ENCODE peak calls at places on chromosomes 13 and 19, in ten cellular contexts. U, G, I, W, L, S, X, O, Q and R are unnamed samples.

GRCh38 chr19:19653597-19654147 is 9.8 kb downstream of the ATP13A1 start:
- DNase-seq in U (no peak), G (peak; percentile 32), I (no peak), W (no peak), L (no peak), S (no peak), X (no peak), O (no peak), Q (no peak), R (no peak)

GRCh38 chr13:98752111-98752941 is at the start of gene SLC15A1:
- DNase-seq in U (no peak), G (peak; percentile 70), I (no peak), W (peak; percentile 33), L (no peak), S (no peak), X (no peak), O (no peak), Q (no peak), R (no peak)

GRCh38 chr19:56170261-56170660 is 5.5 kb upstream of the GALP start:
- DNase-seq in U (no peak), G (no peak), I (no peak), W (no peak), L (peak; percentile 49), S (no peak), X (peak; percentile 10), O (no peak), Q (peak; percentile 73), R (no peak)

GRCh38 chr19:29714371-29714952 is 599 bp downstream of the C19orf12 start:
- DNase-seq in U (no peak), G (no peak), I (no peak), W (no peak), L (no peak), S (no peak), X (no peak), O (peak; percentile 33), Q (no peak), R (no peak)

GRCh38 chr13:32408999-32409313 is 19.0 kb downstream of the N4BP2L1 start:
- DNase-seq in U (no peak), G (no peak), I (no peak), W (no peak), L (no peak), S (no peak), X (no peak), O (no peak), Q (no peak), R (no peak)

GRCh38 chr19:54873990-54874389 is at the start of gene FCAR:
- DNase-seq in U (no peak), G (no peak), I (no peak), W (no peak), L (no peak), S (no peak), X (no peak), O (no peak), Q (no peak), R (no peak)

GRCh38 chr13:32783067-32783466 is 196.8 kb downstream of the PDS5B start:
- DNase-seq in U (no peak), G (no peak), I (peak; percentile 26), W (no peak), L (no peak), S (no peak), X (peak; percentile 18), O (no peak), Q (peak; percentile 42), R (no peak)

GRCh38 chr13:89740994-89741678 is 1606.4 kb upstream of the MIR17HG start:
- DNase-seq in U (no peak), G (no peak), I (no peak), W (no peak), L (no peak), S (no peak), X (peak; percentile 11), O (no peak), Q (no peak), R (no peak)

GRCh38 chr19:51030631-51031030 is 4.2 kb downstream of the KLK12 start:
- DNase-seq in U (no peak), G (peak; percentile 12), I (no peak), W (no peak), L (no peak), S (no peak), X (no peak), O (no peak), Q (no peak), R (no peak)

GRCh38 chr19:1882089-1882785 is 3.1 kb downstream of the ABHD17A start:
- DNase-seq in U (no peak), G (no peak), I (peak; percentile 62), W (peak; percentile 36), L (no peak), S (no peak), X (no peak), O (peak; percentile 74), Q (no peak), R (no peak)

GRCh38 chr19:3108775-3109174 is 14.6 kb downstream of the GNA11 start:
- DNase-seq in U (peak; percentile 61), G (peak; percentile 84), I (peak; percentile 58), W (peak; percentile 86), L (no peak), S (peak; percentile 50), X (peak; percentile 68), O (peak; percentile 57), Q (peak; percentile 48), R (no peak)

GRCh38 chr19:40304306-40304705 is 19.2 kb upstream of the AKT2 start:
- DNase-seq in U (no peak), G (no peak), I (no peak), W (no peak), L (no peak), S (no peak), X (no peak), O (no peak), Q (no peak), R (no peak)

GRCh38 chr13:113411216-113412023 is 41.9 kb downstream of the ADPRHL1 start:
- DNase-seq in U (no peak), G (no peak), I (no peak), W (peak; percentile 1), L (peak; percentile 64), S (no peak), X (peak; percentile 74), O (no peak), Q (peak; percentile 95), R (no peak)

GRCh38 chr13:40189426-40189825 is 477.0 kb downstream of the FOXO1 start:
- DNase-seq in U (no peak), G (no peak), I (no peak), W (no peak), L (no peak), S (no peak), X (no peak), O (no peak), Q (no peak), R (no peak)

GRCh38 chr19:32397736-32398135 is 7.8 kb upstream of the DPY19L3 start:
- DNase-seq in U (no peak), G (no peak), I (no peak), W (no peak), L (peak; percentile 81), S (no peak), X (peak; percentile 78), O (no peak), Q (peak; percentile 85), R (no peak)

GRCh38 chr13:43232866-43233265 is 209.5 kb downstream of the DNAJC15 start:
- DNase-seq in U (no peak), G (no peak), I (no peak), W (no peak), L (peak; percentile 63), S (no peak), X (peak; percentile 84), O (no peak), Q (peak; percentile 87), R (no peak)

GRCh38 chr19:46828484-46828883 is 22.2 kb downstream of the AP2S1 start:
- DNase-seq in U (no peak), G (no peak), I (no peak), W (no peak), L (no peak), S (no peak), X (no peak), O (peak; percentile 7), Q (peak; percentile 44), R (no peak)

GRCh38 chr19:3606690-3607289 is at the start of gene TBXA2R:
- DNase-seq in U (no peak), G (peak; percentile 96), I (peak; percentile 51), W (peak; percentile 64), L (peak; percentile 58), S (peak; percentile 52), X (peak; percentile 64), O (peak; percentile 22), Q (peak; percentile 69), R (no peak)

GRCh38 chr19:48780684-48781391 is 25.5 kb downstream of the FGF21 start:
- DNase-seq in U (no peak), G (no peak), I (no peak), W (no peak), L (no peak), S (no peak), X (peak; percentile 65), O (no peak), Q (peak; percentile 75), R (no peak)

GRCh38 chr13:48575014-48575413 is 42.1 kb upstream of the RCBTB2 start:
- DNase-seq in U (no peak), G (no peak), I (no peak), W (no peak), L (no peak), S (no peak), X (no peak), O (no peak), Q (no peak), R (no peak)

GRCh38 chr19:56350416-56351045 is 35.9 kb upstream of the ZSCAN5A start:
- DNase-seq in U (peak; percentile 41), G (peak; percentile 55), I (no peak), W (peak; percentile 68), L (no peak), S (no peak), X (peak; percentile 65), O (peak; percentile 26), Q (peak; percentile 57), R (no peak)

GRCh38 chr13:113736258-113736731 is 22.7 kb upstream of the TMEM255B start:
- DNase-seq in U (no peak), G (no peak), I (no peak), W (no peak), L (no peak), S (no peak), X (no peak), O (no peak), Q (no peak), R (no peak)

GRCh38 chr13:31201341-31202024 is 1.7 kb downstream of the B3GLCT start:
- DNase-seq in U (no peak), G (peak; percentile 44), I (no peak), W (no peak), L (no peak), S (no peak), X (peak; percentile 63), O (no peak), Q (peak; percentile 46), R (no peak)

GRCh38 chr13:80262051-80262695 is 78.8 kb downstream of the SPRY2 start:
- DNase-seq in U (no peak), G (no peak), I (no peak), W (no peak), L (no peak), S (no peak), X (no peak), O (no peak), Q (peak; percentile 49), R (no peak)

GRCh38 chr19:49333426-49334288 is 1.5 kb upstream of the CD37 start:
- DNase-seq in U (no peak), G (no peak), I (peak; percentile 4), W (no peak), L (no peak), S (peak; percentile 53), X (peak; percentile 31), O (peak; percentile 56), Q (no peak), R (no peak)

GRCh38 chr13:64993514-64994164 is 2236.5 kb downstream of the PCDH9 start:
- DNase-seq in U (no peak), G (no peak), I (no peak), W (no peak), L (no peak), S (no peak), X (no peak), O (no peak), Q (peak; percentile 3), R (no peak)

GRCh38 chr13:37067874-37068273 is 8.4 kb upstream of the SUPT20H start:
- DNase-seq in U (no peak), G (no peak), I (no peak), W (no peak), L (no peak), S (no peak), X (no peak), O (no peak), Q (no peak), R (no peak)

GRCh38 chr13:44474122-44474910 is 100.7 kb downstream of the SERP2 start:
- DNase-seq in U (no peak), G (no peak), I (no peak), W (no peak), L (no peak), S (no peak), X (peak; percentile 31), O (no peak), Q (peak; percentile 67), R (no peak)